ENCODE peak calls at places on chromosomes 4 and X, in ten cellular contexts. B, A, R, F, I, U, C, K, W and N are unnamed samples.

GRCh38 chr4:122830392-122831095 is 3.9 kb downstream of the FGF2 start:
- DNase-seq in B (no peak), A (no peak), R (no peak), F (no peak), I (no peak), U (no peak), C (peak), K (no peak), W (no peak), N (no peak)

GRCh38 chr4:114272226-114272625 is 292.8 kb upstream of the ARSJ start:
- DNase-seq in B (no peak), A (no peak), R (no peak), F (no peak), I (peak), U (no peak), C (peak), K (no peak), W (peak), N (no peak)

GRCh38 chr4:82268050-82268825 is 105.6 kb downstream of the HNRNPD start:
- DNase-seq in B (peak), A (peak), R (peak), F (peak), I (peak), U (peak), C (peak), K (peak), W (peak), N (peak)

GRCh38 chrX:40169193-40170086 is 71.7 kb upstream of the BCOR start:
- DNase-seq in B (peak), A (peak), R (peak), F (peak), I (peak), U (peak), C (no peak), K (peak), W (peak), N (no peak)

GRCh38 chr4:43716721-43717395 is 731.8 kb downstream of the KCTD8 start:
- DNase-seq in B (peak), A (no peak), R (no peak), F (no peak), I (no peak), U (no peak), C (no peak), K (no peak), W (no peak), N (no peak)

GRCh38 chr4:83498187-83498586 is 13.3 kb upstream of the ABRAXAS1 start:
- DNase-seq in B (no peak), A (no peak), R (no peak), F (no peak), I (no peak), U (no peak), C (no peak), K (no peak), W (no peak), N (no peak)

GRCh38 chrX:37350034-37350365 is 836 bp downstream of the PRRG1 start:
- DNase-seq in B (no peak), A (no peak), R (no peak), F (no peak), I (peak), U (no peak), C (peak), K (no peak), W (peak), N (no peak)

GRCh38 chr4:163111588-163111987 is 55.1 kb downstream of the NAF1 start:
- DNase-seq in B (peak), A (no peak), R (no peak), F (no peak), I (no peak), U (no peak), C (peak), K (no peak), W (peak), N (no peak)

GRCh38 chrX:18828832-18829404 is 121.5 kb downstream of the PPEF1 start:
- DNase-seq in B (no peak), A (no peak), R (no peak), F (no peak), I (no peak), U (no peak), C (no peak), K (no peak), W (no peak), N (no peak)

GRCh38 chr4:91279899-91280298 is 1023.9 kb upstream of the GRID2 start:
- DNase-seq in B (no peak), A (no peak), R (no peak), F (no peak), I (no peak), U (no peak), C (no peak), K (no peak), W (peak), N (no peak)

GRCh38 chr4:102687373-102687981 is 73.3 kb downstream of the MANBA start:
- DNase-seq in B (no peak), A (no peak), R (peak), F (no peak), I (peak), U (no peak), C (peak), K (no peak), W (no peak), N (no peak)

GRCh38 chrX:76796311-76796710 is 368.8 kb downstream of the MAGEE1 start:
- DNase-seq in B (no peak), A (no peak), R (no peak), F (no peak), I (no peak), U (no peak), C (no peak), K (no peak), W (peak), N (no peak)

GRCh38 chrX:31201503-31201902 is 129.7 kb upstream of the FTHL17 start:
- DNase-seq in B (no peak), A (no peak), R (no peak), F (no peak), I (no peak), U (no peak), C (no peak), K (no peak), W (no peak), N (no peak)

GRCh38 chrX:29487214-29487613 is 728.1 kb upstream of the MAGEB2 start:
- DNase-seq in B (no peak), A (no peak), R (no peak), F (no peak), I (no peak), U (no peak), C (no peak), K (no peak), W (no peak), N (no peak)

GRCh38 chr4:62449538-62449937 is 1249.4 kb downstream of the ADGRL3 start:
- DNase-seq in B (no peak), A (no peak), R (no peak), F (no peak), I (no peak), U (no peak), C (no peak), K (no peak), W (no peak), N (no peak)

GRCh38 chr4:6393544-6394475 is 78.6 kb downstream of the PPP2R2C start:
- DNase-seq in B (peak), A (no peak), R (no peak), F (no peak), I (no peak), U (no peak), C (no peak), K (no peak), W (no peak), N (no peak)

GRCh38 chrX:8864151-8864550 is 63.0 kb upstream of the FAM9A start:
- DNase-seq in B (no peak), A (no peak), R (no peak), F (no peak), I (no peak), U (no peak), C (no peak), K (no peak), W (no peak), N (peak)

GRCh38 chr4:169151671-169152070 is 119.1 kb downstream of the SH3RF1 start:
- DNase-seq in B (no peak), A (no peak), R (no peak), F (no peak), I (no peak), U (no peak), C (peak), K (no peak), W (no peak), N (no peak)